ENCODE peak calls at places on chromosomes 5 and 9, in seven cellular contexts. J is stomach, V is esophagus squamous epithelium, G is prostate gland, B is transverse colon, O is HepG2, K is ovary. R is an unnamed sample.

GRCh38 chr5:54520438-54520846 is 2.9 kb downstream of the SNX18 start:
- DNase-seq in J (peak), V (no peak), G (no peak), B (no peak), O (no peak), K (peak), R (no peak)

GRCh38 chr9:127388856-127389238 is 8.1 kb upstream of the SLC2A8 start:
- DNase-seq in J (no peak), V (no peak), G (no peak), B (no peak), O (peak), K (no peak), R (no peak)

GRCh38 chr5:67303356-67303755 is 106.8 kb upstream of the CD180 start:
- DNase-seq in J (no peak), V (no peak), G (no peak), B (no peak), O (no peak), K (no peak), R (no peak)

GRCh38 chr5:58044166-58044565 is 415.7 kb downstream of the PLK2 start:
- DNase-seq in J (no peak), V (no peak), G (no peak), B (no peak), O (no peak), K (no peak), R (no peak)

GRCh38 chr5:130549884-130550552 is 615.0 kb downstream of the HINT1 start:
- DNase-seq in J (no peak), V (no peak), G (no peak), B (no peak), O (peak), K (no peak), R (no peak)

GRCh38 chr5:170536498-170536897 is 32.7 kb downstream of the KCNIP1 start:
- DNase-seq in J (no peak), V (no peak), G (no peak), B (no peak), O (no peak), K (no peak), R (no peak)

GRCh38 chr9:24090566-24090965 is 264.5 kb upstream of the ELAVL2 start:
- DNase-seq in J (no peak), V (no peak), G (no peak), B (no peak), O (no peak), K (no peak), R (no peak)

GRCh38 chr5:150023136-150023535 is 22.6 kb downstream of the HMGXB3 start:
- DNase-seq in J (no peak), V (no peak), G (no peak), B (no peak), O (no peak), K (no peak), R (no peak)

GRCh38 chr5:25540628-25541027 is 895.9 kb upstream of the CDH10 start:
- DNase-seq in J (no peak), V (no peak), G (no peak), B (no peak), O (no peak), K (no peak), R (no peak)

GRCh38 chr9:136541179-136541578 is 4.7 kb downstream of the NOTCH1 start:
- DNase-seq in J (no peak), V (no peak), G (no peak), B (no peak), O (no peak), K (no peak), R (no peak)

GRCh38 chr5:69075522-69076169 is 18.2 kb upstream of the SLC30A5 start:
- DNase-seq in J (no peak), V (no peak), G (no peak), B (peak), O (no peak), K (no peak), R (no peak)

GRCh38 chr5:10933141-10933540 is 172.1 kb upstream of the DAP start:
- DNase-seq in J (no peak), V (no peak), G (no peak), B (no peak), O (no peak), K (no peak), R (no peak)

GRCh38 chr5:105259581-105260217 is 1697.1 kb upstream of the NUDT12 start:
- DNase-seq in J (no peak), V (no peak), G (no peak), B (no peak), O (no peak), K (no peak), R (no peak)

GRCh38 chr5:176882566-176882900 is 16.6 kb downstream of the HK3 start:
- DNase-seq in J (no peak), V (no peak), G (no peak), B (no peak), O (no peak), K (no peak), R (no peak)

GRCh38 chr9:106936680-106937079 is 73.7 kb downstream of the ZNF462 start:
- DNase-seq in J (no peak), V (no peak), G (no peak), B (no peak), O (no peak), K (no peak), R (no peak)

GRCh38 chr9:75169623-75170022 is 81.3 kb downstream of the OSTF1 start:
- DNase-seq in J (no peak), V (no peak), G (no peak), B (no peak), O (no peak), K (no peak), R (no peak)

GRCh38 chr5:463952-464351 is 21.0 kb downstream of the EXOC3 start:
- DNase-seq in J (no peak), V (no peak), G (no peak), B (peak), O (no peak), K (no peak), R (no peak)

GRCh38 chr9:130051855-130052254 is 1.9 kb upstream of the GPR107 start:
- DNase-seq in J (no peak), V (no peak), G (peak), B (no peak), O (no peak), K (no peak), R (no peak)

GRCh38 chr5:176535101-176535654 is 2.0 kb downstream of the RNF44 start:
- DNase-seq in J (no peak), V (no peak), G (peak), B (peak), O (no peak), K (peak), R (no peak)

GRCh38 chr5:34053133-34053532 is 10.1 kb upstream of the C1QTNF3 start:
- DNase-seq in J (no peak), V (no peak), G (no peak), B (no peak), O (no peak), K (no peak), R (peak)

GRCh38 chr9:79617395-79617794 is 45.6 kb downstream of the TLE4 start:
- DNase-seq in J (peak), V (no peak), G (no peak), B (peak), O (no peak), K (peak), R (no peak)

GRCh38 chr5:111853748-111854147 is 96.8 kb upstream of the NREP start:
- DNase-seq in J (no peak), V (no peak), G (no peak), B (no peak), O (no peak), K (no peak), R (no peak)

GRCh38 chr9:117869287-117869686 is 165.1 kb downstream of the TLR4 start:
- DNase-seq in J (no peak), V (no peak), G (no peak), B (no peak), O (no peak), K (no peak), R (no peak)

GRCh38 chr5:149697001-149697400 is 33.1 kb upstream of the PPARGC1B start:
- DNase-seq in J (no peak), V (no peak), G (no peak), B (no peak), O (no peak), K (no peak), R (no peak)

GRCh38 chr5:172002310-172002709 is 4.1 kb downstream of the FBXW11 start:
- DNase-seq in J (no peak), V (no peak), G (no peak), B (no peak), O (peak), K (no peak), R (no peak)

GRCh38 chr5:1814183-1815020 is 13.2 kb downstream of the NDUFS6 start:
- DNase-seq in J (no peak), V (no peak), G (no peak), B (no peak), O (no peak), K (no peak), R (no peak)

GRCh38 chr9:137724114-137724445 is 105.3 kb downstream of the EHMT1 start:
- DNase-seq in J (no peak), V (no peak), G (no peak), B (no peak), O (no peak), K (no peak), R (no peak)

GRCh38 chr5:125134216-125135081 is 388.0 kb upstream of the ZNF608 start:
- DNase-seq in J (no peak), V (no peak), G (no peak), B (no peak), O (no peak), K (no peak), R (no peak)

GRCh38 chr9:135239769-135240141 is 152.3 kb downstream of the OLFM1 start:
- DNase-seq in J (no peak), V (no peak), G (no peak), B (no peak), O (no peak), K (no peak), R (no peak)

GRCh38 chr9:104286187-104286586 is 192.1 kb downstream of the SMC2 start:
- DNase-seq in J (no peak), V (no peak), G (no peak), B (no peak), O (no peak), K (no peak), R (no peak)

GRCh38 chr9:111438576-111439235 is 45.5 kb downstream of the ECPAS start:
- DNase-seq in J (no peak), V (no peak), G (no peak), B (no peak), O (no peak), K (no peak), R (no peak)

GRCh38 chr5:2123874-2124273 is 241.1 kb upstream of the IRX4 start:
- DNase-seq in J (no peak), V (no peak), G (no peak), B (no peak), O (no peak), K (no peak), R (no peak)

GRCh38 chr9:75106856-75107255 is 18.5 kb downstream of the OSTF1 start:
- DNase-seq in J (no peak), V (no peak), G (no peak), B (peak), O (no peak), K (peak), R (no peak)

GRCh38 chr5:12023614-12024241 is 119.5 kb upstream of the CTNND2 start:
- DNase-seq in J (no peak), V (no peak), G (no peak), B (no peak), O (peak), K (no peak), R (no peak)

GRCh38 chr5:155759984-155760383 is 567.0 kb upstream of the SGCD start:
- DNase-seq in J (no peak), V (no peak), G (no peak), B (no peak), O (no peak), K (no peak), R (no peak)

GRCh38 chr5:155761502-155761901 is 565.5 kb upstream of the SGCD start:
- DNase-seq in J (no peak), V (no peak), G (no peak), B (no peak), O (no peak), K (no peak), R (no peak)

GRCh38 chr5:155753943-155754581 is 572.9 kb upstream of the SGCD start:
- DNase-seq in J (no peak), V (no peak), G (no peak), B (no peak), O (no peak), K (no peak), R (no peak)

DNA sequence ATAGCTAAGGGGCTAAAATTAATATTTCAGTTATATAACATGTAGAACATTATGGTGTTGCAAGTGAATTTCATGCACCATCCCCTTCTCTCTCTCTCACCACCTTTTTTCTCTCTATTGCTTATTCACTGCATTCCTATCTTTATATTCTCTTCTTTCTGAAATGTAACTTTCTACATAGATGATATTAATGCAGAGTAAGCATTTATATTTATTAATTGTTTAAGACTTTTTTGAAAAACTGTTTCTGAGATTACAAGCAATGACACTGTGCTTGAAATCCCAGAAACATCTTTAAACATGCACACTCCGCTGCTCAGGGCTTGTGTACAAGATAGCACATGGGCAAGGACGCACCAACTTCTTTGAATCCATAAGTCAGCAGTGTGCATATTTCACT is 567.7 kb upstream of the SGCD start:
- DNase-seq in J (no peak), V (no peak), G (no peak), B (no peak), O (no peak), K (no peak), R (no peak)
- TF ChIP-seq POLR2A in J (no peak), V (no peak), G (no peak), B (no peak), O (no peak), K (no peak), R (no peak)

GRCh38 chr5:53039855-53040254 is 50.7 kb downstream of the ITGA2 start:
- DNase-seq in J (no peak), V (no peak), G (no peak), B (no peak), O (no peak), K (no peak), R (no peak)
- TF ChIP-seq POLR2A in J (no peak), V (no peak), G (no peak), B (no peak), O (no peak), K (no peak), R (no peak)

GRCh38 chr5:14945021-14945420 is 73.4 kb upstream of the ANKH start:
- DNase-seq in J (no peak), V (no peak), G (no peak), B (no peak), O (no peak), K (no peak), R (no peak)
- TF ChIP-seq POLR2A in J (no peak), V (no peak), G (no peak), B (no peak), O (no peak), K (no peak), R (no peak)

DNA sequence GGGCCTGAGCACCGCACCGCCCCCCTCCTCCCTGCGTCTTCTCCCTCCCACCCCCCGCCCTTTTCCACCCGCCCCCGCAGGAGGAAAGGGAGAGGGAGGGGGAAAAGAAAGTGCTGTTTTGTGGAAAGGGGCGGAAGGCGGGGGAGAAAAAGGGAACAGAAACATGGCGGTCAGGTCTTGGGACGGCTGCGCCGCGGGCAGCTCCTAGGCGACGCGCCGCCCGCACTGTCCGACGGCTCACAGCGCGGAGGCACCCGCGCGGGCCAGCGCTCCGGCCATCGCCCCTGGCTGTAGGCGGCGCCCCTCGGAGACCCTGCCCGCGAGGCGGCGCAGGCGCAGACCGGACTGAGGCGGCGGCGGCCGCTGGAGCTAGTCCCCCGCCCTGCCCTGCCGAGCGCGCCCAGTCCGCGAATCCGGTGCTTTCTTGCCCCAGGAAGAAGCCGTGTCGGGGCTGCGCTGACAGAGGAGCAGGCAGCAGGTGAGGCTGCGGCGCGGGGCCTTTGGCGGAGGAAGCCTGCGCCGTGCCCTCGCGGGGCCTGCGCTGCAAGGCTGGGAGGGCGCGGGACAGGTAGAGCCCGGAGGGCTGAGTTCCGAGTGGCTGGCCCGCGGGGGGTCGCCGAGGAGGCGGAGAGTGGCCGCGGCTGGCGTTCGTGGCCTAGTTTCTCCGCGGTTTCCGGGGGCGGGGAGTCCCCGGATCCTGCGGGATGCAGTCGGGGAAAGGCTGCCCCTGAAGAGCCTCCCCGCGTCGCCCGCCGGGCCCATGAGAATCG is at the start of gene DENND4C:
- DNase-seq in J (peak), V (peak), G (peak), B (peak), O (peak), K (peak), R (peak)
- TF ChIP-seq POLR2A in J (no peak), V (peak), G (peak), B (peak), O (peak), K (peak), R (peak)

DNA sequence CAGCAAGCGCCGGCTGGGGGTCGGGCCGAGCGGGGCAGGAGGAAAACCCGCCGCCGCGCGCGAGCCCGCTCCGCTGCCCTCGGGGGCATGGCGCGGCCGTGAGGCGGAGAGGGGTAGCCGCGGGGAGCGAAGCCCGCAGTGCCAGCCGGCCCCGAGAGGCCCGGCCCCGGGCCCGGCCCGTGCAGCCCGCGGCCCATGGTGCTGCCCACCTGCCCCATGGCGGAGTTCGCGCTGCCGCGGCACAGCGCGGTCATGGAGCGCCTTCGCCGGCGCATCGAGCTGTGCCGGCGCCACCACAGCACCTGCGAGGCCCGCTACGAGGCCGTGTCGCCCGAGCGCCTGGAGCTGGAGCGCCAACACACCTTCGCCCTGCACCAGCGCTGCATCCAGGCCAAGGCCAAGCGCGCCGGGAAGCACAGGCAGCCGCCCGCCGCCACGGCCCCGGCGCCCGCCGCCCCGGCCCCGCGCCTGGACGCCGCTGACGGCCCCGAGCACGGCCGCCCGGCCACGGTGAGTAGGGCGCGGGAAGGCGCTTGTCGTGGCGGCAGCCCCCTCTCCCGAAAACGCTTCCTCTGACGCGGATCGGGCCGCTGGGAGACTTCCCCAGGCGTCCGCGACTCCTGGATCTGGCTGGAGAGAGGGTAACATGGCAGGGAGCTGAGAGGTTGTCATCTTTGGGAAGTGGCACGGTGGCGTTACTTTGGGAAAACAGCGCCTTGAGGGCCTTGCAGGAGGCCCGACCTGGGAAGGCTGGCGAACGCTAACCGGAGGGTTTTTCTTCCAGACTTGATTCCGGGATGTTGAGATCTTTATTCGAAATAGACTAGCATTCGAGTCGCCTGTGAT is 519 bp downstream of the MAML1 start:
- DNase-seq in J (peak), V (no peak), G (peak), B (peak), O (no peak), K (peak), R (peak)
- TF ChIP-seq POLR2A in J (no peak), V (no peak), G (no peak), B (no peak), O (no peak), K (peak), R (peak)

GRCh38 chr9:34652608-34653007 is 623 bp downstream of the IL11RA start:
- DNase-seq in J (no peak), V (no peak), G (no peak), B (no peak), O (no peak), K (no peak), R (no peak)

GRCh38 chr9:34650816-34651215 is 1.2 kb upstream of the IL11RA start:
- DNase-seq in J (no peak), V (no peak), G (no peak), B (no peak), O (no peak), K (peak), R (no peak)

GRCh38 chr9:34651286-34651685 is 699 bp upstream of the IL11RA start:
- DNase-seq in J (peak), V (no peak), G (no peak), B (peak), O (no peak), K (no peak), R (no peak)

GRCh38 chr9:34653131-34653530 is 1.1 kb downstream of the IL11RA start:
- DNase-seq in J (no peak), V (no peak), G (no peak), B (no peak), O (no peak), K (peak), R (no peak)

GRCh38 chr9:34651876-34652602 is at the start of gene IL11RA:
- DNase-seq in J (peak), V (no peak), G (peak), B (peak), O (peak), K (peak), R (peak)
- TF ChIP-seq POLR2A in J (no peak), V (peak), G (peak), B (peak), O (no peak), K (peak), R (peak)

DNA sequence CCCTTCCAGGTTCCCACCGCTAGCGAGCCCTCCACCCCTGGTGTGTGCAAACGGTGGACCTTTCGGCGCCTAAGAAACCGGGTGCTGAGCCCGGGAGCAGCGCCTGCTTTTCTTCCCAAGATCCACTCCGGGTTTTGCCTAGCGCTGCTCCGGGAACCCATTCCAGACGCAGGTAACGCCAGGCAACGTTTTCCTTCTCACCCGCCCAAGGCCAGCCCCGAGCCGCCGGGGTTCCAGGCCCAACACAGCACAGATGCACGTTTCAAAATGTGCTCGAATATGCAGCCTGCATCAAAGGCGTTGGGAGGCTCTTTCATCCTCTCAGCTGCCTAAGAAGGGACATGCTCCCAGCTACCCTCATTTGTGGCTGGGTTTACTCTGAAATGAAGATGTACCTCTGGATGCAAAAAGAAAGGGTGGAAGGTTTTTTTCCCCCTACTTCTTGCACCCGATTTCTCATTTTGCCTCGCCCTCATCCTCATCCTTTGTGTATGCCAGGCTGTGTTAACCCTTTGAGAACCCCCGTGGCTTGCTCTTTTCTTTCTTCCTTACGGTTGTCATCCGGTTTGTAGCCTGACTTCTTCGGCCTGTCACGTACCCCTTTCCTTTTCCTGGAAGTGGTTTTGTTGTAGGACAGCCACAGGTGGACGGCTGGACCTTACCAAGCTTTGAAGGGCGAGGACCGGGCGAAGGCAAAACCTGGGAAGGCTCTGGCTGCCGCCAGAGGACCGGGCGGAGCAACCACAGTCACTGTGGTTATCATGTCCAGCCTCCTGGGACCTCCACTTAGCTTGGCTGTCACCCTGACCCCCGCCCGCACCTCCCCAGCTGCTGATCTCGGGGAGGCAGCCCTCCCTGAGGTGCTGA is 227.0 kb downstream of the SMARCA2 start:
- DNase-seq in J (peak), V (peak), G (peak), B (peak), O (peak), K (peak), R (peak)
- TF ChIP-seq POLR2A in J (no peak), V (peak), G (no peak), B (peak), O (peak), K (peak), R (peak)

R was measured in H54.